ENCODE peak calls at places on chromosomes 5 and 9, in eight cellular contexts. One of them, this sample, is unnamed.

GRCh38 chr5:177555665-177556064 is 1.3 kb upstream of the FAM193B start:
- DNase-seq in GM18507: no peak
- DNase-seq in NCI-H2081: no peak
- DNase-seq in tibial artery: no peak
- DNase-seq in iPS-NIHi11: no peak
- DNase-seq in activated T-helper 1 cell treated with Interleukin-2 at 50 U/mL for 16 hours: no peak
- DNase-seq in left cardiac atrium: no peak
- DNase-seq in activated CD4-positive, alpha-beta T cell treated with anti-CD3 and anti-CD28 coated beads, Interleukin-2, amount 50 U/mL, for 4 hours: no peak
- DNase-seq in this sample: no peak

GRCh38 chr9:10371824-10372223 is 241.0 kb downstream of the PTPRD start:
- DNase-seq in GM18507: no peak
- DNase-seq in NCI-H2081: no peak
- DNase-seq in tibial artery: no peak
- DNase-seq in iPS-NIHi11: peak
- DNase-seq in activated T-helper 1 cell treated with Interleukin-2 at 50 U/mL for 16 hours: no peak
- DNase-seq in left cardiac atrium: no peak
- DNase-seq in activated CD4-positive, alpha-beta T cell treated with anti-CD3 and anti-CD28 coated beads, Interleukin-2, amount 50 U/mL, for 4 hours: no peak
- DNase-seq in this sample: no peak

GRCh38 chr5:37665889-37666288 is 174.0 kb downstream of the GDNF start:
- DNase-seq in GM18507: no peak
- DNase-seq in NCI-H2081: peak
- DNase-seq in tibial artery: no peak
- DNase-seq in iPS-NIHi11: no peak
- DNase-seq in activated T-helper 1 cell treated with Interleukin-2 at 50 U/mL for 16 hours: no peak
- DNase-seq in left cardiac atrium: peak
- DNase-seq in activated CD4-positive, alpha-beta T cell treated with anti-CD3 and anti-CD28 coated beads, Interleukin-2, amount 50 U/mL, for 4 hours: no peak
- DNase-seq in this sample: no peak

GRCh38 chr5:116578676-116579075 is 4.1 kb upstream of the SEMA6A start:
- DNase-seq in GM18507: no peak
- DNase-seq in NCI-H2081: no peak
- DNase-seq in tibial artery: no peak
- DNase-seq in iPS-NIHi11: no peak
- DNase-seq in activated T-helper 1 cell treated with Interleukin-2 at 50 U/mL for 16 hours: no peak
- DNase-seq in left cardiac atrium: no peak
- DNase-seq in activated CD4-positive, alpha-beta T cell treated with anti-CD3 and anti-CD28 coated beads, Interleukin-2, amount 50 U/mL, for 4 hours: no peak
- DNase-seq in this sample: no peak

GRCh38 chr5:59795141-59795540 is 98.4 kb downstream of the PDE4D start:
- DNase-seq in GM18507: no peak
- DNase-seq in NCI-H2081: no peak
- DNase-seq in tibial artery: no peak
- DNase-seq in iPS-NIHi11: no peak
- DNase-seq in activated T-helper 1 cell treated with Interleukin-2 at 50 U/mL for 16 hours: no peak
- DNase-seq in left cardiac atrium: no peak
- DNase-seq in activated CD4-positive, alpha-beta T cell treated with anti-CD3 and anti-CD28 coated beads, Interleukin-2, amount 50 U/mL, for 4 hours: no peak
- DNase-seq in this sample: no peak

GRCh38 chr9:122265265-122265900 is 701 bp downstream of the MRRF start:
- DNase-seq in GM18507: no peak
- DNase-seq in NCI-H2081: peak
- DNase-seq in tibial artery: no peak
- DNase-seq in iPS-NIHi11: no peak
- DNase-seq in activated T-helper 1 cell treated with Interleukin-2 at 50 U/mL for 16 hours: no peak
- DNase-seq in left cardiac atrium: no peak
- DNase-seq in activated CD4-positive, alpha-beta T cell treated with anti-CD3 and anti-CD28 coated beads, Interleukin-2, amount 50 U/mL, for 4 hours: no peak
- DNase-seq in this sample: peak

GRCh38 chr9:1938135-1938534 is 77.0 kb upstream of the SMARCA2 start:
- DNase-seq in GM18507: no peak
- DNase-seq in NCI-H2081: no peak
- DNase-seq in tibial artery: no peak
- DNase-seq in iPS-NIHi11: no peak
- DNase-seq in activated T-helper 1 cell treated with Interleukin-2 at 50 U/mL for 16 hours: no peak
- DNase-seq in left cardiac atrium: no peak
- DNase-seq in activated CD4-positive, alpha-beta T cell treated with anti-CD3 and anti-CD28 coated beads, Interleukin-2, amount 50 U/mL, for 4 hours: no peak
- DNase-seq in this sample: no peak

GRCh38 chr5:99621772-99622681 is 693.2 kb upstream of the CHD1 start:
- DNase-seq in GM18507: no peak
- DNase-seq in NCI-H2081: no peak
- DNase-seq in tibial artery: peak
- DNase-seq in iPS-NIHi11: no peak
- DNase-seq in activated T-helper 1 cell treated with Interleukin-2 at 50 U/mL for 16 hours: no peak
- DNase-seq in left cardiac atrium: no peak
- DNase-seq in activated CD4-positive, alpha-beta T cell treated with anti-CD3 and anti-CD28 coated beads, Interleukin-2, amount 50 U/mL, for 4 hours: no peak
- DNase-seq in this sample: no peak

GRCh38 chr9:79868532-79869189 is 296.9 kb downstream of the TLE4 start:
- DNase-seq in GM18507: no peak
- DNase-seq in NCI-H2081: no peak
- DNase-seq in tibial artery: no peak
- DNase-seq in iPS-NIHi11: no peak
- DNase-seq in activated T-helper 1 cell treated with Interleukin-2 at 50 U/mL for 16 hours: no peak
- DNase-seq in left cardiac atrium: no peak
- DNase-seq in activated CD4-positive, alpha-beta T cell treated with anti-CD3 and anti-CD28 coated beads, Interleukin-2, amount 50 U/mL, for 4 hours: no peak
- DNase-seq in this sample: no peak

GRCh38 chr5:167770461-167770860 is 521.0 kb upstream of the WWC1 start:
- DNase-seq in GM18507: no peak
- DNase-seq in NCI-H2081: no peak
- DNase-seq in tibial artery: no peak
- DNase-seq in iPS-NIHi11: no peak
- DNase-seq in activated T-helper 1 cell treated with Interleukin-2 at 50 U/mL for 16 hours: no peak
- DNase-seq in left cardiac atrium: no peak
- DNase-seq in activated CD4-positive, alpha-beta T cell treated with anti-CD3 and anti-CD28 coated beads, Interleukin-2, amount 50 U/mL, for 4 hours: no peak
- DNase-seq in this sample: peak